ENCODE peak calls at places on chromosomes 1 and 21, in four cellular contexts. One of them, this sample, is unnamed.

GRCh38 chr1:40921522-40921921 is 58.0 kb upstream of the CTPS1 start:
- DNase-seq in dorsolateral prefrontal cortex: no peak
- DNase-seq in activated CD4-positive, alpha-beta T cell treated with anti-CD3 and anti-CD28 coated beads, Interleukin-2, amount 50 U/mL, for 1 hour: no peak
- DNase-seq in thyroid gland: no peak
- DNase-seq in this sample: no peak

GRCh38 chr1:207316622-207317510 is 4.6 kb upstream of the CD55 start:
- DNase-seq in dorsolateral prefrontal cortex: no peak
- DNase-seq in activated CD4-positive, alpha-beta T cell treated with anti-CD3 and anti-CD28 coated beads, Interleukin-2, amount 50 U/mL, for 1 hour: no peak
- DNase-seq in thyroid gland: peak
- DNase-seq in this sample: no peak

GRCh38 chr1:230197644-230198567 is 130.9 kb downstream of the GALNT2 start:
- DNase-seq in dorsolateral prefrontal cortex: no peak
- DNase-seq in activated CD4-positive, alpha-beta T cell treated with anti-CD3 and anti-CD28 coated beads, Interleukin-2, amount 50 U/mL, for 1 hour: no peak
- DNase-seq in thyroid gland: no peak
- DNase-seq in this sample: no peak

GRCh38 chr1:52632732-52633290 is at the start of gene SHISAL2A:
- DNase-seq in dorsolateral prefrontal cortex: no peak
- DNase-seq in activated CD4-positive, alpha-beta T cell treated with anti-CD3 and anti-CD28 coated beads, Interleukin-2, amount 50 U/mL, for 1 hour: peak
- DNase-seq in thyroid gland: peak
- DNase-seq in this sample: peak

GRCh38 chr1:240465531-240465940 is 146.4 kb downstream of the GREM2 start:
- DNase-seq in dorsolateral prefrontal cortex: no peak
- DNase-seq in activated CD4-positive, alpha-beta T cell treated with anti-CD3 and anti-CD28 coated beads, Interleukin-2, amount 50 U/mL, for 1 hour: no peak
- DNase-seq in thyroid gland: no peak
- DNase-seq in this sample: no peak

GRCh38 chr21:34734696-34735095 is 65.9 kb downstream of the CLIC6 start:
- DNase-seq in dorsolateral prefrontal cortex: no peak
- DNase-seq in activated CD4-positive, alpha-beta T cell treated with anti-CD3 and anti-CD28 coated beads, Interleukin-2, amount 50 U/mL, for 1 hour: no peak
- DNase-seq in thyroid gland: no peak
- DNase-seq in this sample: no peak

GRCh38 chr1:229880271-229881170 is 186.5 kb upstream of the GALNT2 start:
- DNase-seq in dorsolateral prefrontal cortex: no peak
- DNase-seq in activated CD4-positive, alpha-beta T cell treated with anti-CD3 and anti-CD28 coated beads, Interleukin-2, amount 50 U/mL, for 1 hour: no peak
- DNase-seq in thyroid gland: no peak
- DNase-seq in this sample: no peak

GRCh38 chr1:226695335-226695900 is 43.7 kb downstream of the ITPKB start:
- DNase-seq in dorsolateral prefrontal cortex: peak
- DNase-seq in activated CD4-positive, alpha-beta T cell treated with anti-CD3 and anti-CD28 coated beads, Interleukin-2, amount 50 U/mL, for 1 hour: no peak
- DNase-seq in thyroid gland: no peak
- DNase-seq in this sample: no peak

GRCh38 chr1:166174108-166174507 is 7.3 kb upstream of the FAM78B start:
- DNase-seq in dorsolateral prefrontal cortex: no peak
- DNase-seq in activated CD4-positive, alpha-beta T cell treated with anti-CD3 and anti-CD28 coated beads, Interleukin-2, amount 50 U/mL, for 1 hour: no peak
- DNase-seq in thyroid gland: no peak
- DNase-seq in this sample: no peak

GRCh38 chr1:103220503-103221095 is 112.3 kb upstream of the COL11A1 start:
- DNase-seq in dorsolateral prefrontal cortex: no peak
- DNase-seq in activated CD4-positive, alpha-beta T cell treated with anti-CD3 and anti-CD28 coated beads, Interleukin-2, amount 50 U/mL, for 1 hour: no peak
- DNase-seq in thyroid gland: no peak
- DNase-seq in this sample: no peak

GRCh38 chr1:244833734-244834595 is 1.5 kb upstream of the COX20 start:
- DNase-seq in dorsolateral prefrontal cortex: peak
- DNase-seq in activated CD4-positive, alpha-beta T cell treated with anti-CD3 and anti-CD28 coated beads, Interleukin-2, amount 50 U/mL, for 1 hour: peak
- DNase-seq in thyroid gland: peak
- DNase-seq in this sample: peak

GRCh38 chr1:28064064-28064463 is 24.3 kb downstream of the EYA3 start:
- DNase-seq in dorsolateral prefrontal cortex: no peak
- DNase-seq in activated CD4-positive, alpha-beta T cell treated with anti-CD3 and anti-CD28 coated beads, Interleukin-2, amount 50 U/mL, for 1 hour: no peak
- DNase-seq in thyroid gland: no peak
- DNase-seq in this sample: no peak

GRCh38 chr21:26840912-26841311 is 4.3 kb downstream of the ADAMTS1 start:
- DNase-seq in dorsolateral prefrontal cortex: peak
- DNase-seq in activated CD4-positive, alpha-beta T cell treated with anti-CD3 and anti-CD28 coated beads, Interleukin-2, amount 50 U/mL, for 1 hour: no peak
- DNase-seq in thyroid gland: peak
- DNase-seq in this sample: no peak

GRCh38 chr1:221327954-221328353 is 413.9 kb downstream of the DUSP10 start:
- DNase-seq in dorsolateral prefrontal cortex: no peak
- DNase-seq in activated CD4-positive, alpha-beta T cell treated with anti-CD3 and anti-CD28 coated beads, Interleukin-2, amount 50 U/mL, for 1 hour: no peak
- DNase-seq in thyroid gland: no peak
- DNase-seq in this sample: no peak

GRCh38 chr1:67188137-67188536 is 21.9 kb downstream of the IL23R start:
- DNase-seq in dorsolateral prefrontal cortex: no peak
- DNase-seq in activated CD4-positive, alpha-beta T cell treated with anti-CD3 and anti-CD28 coated beads, Interleukin-2, amount 50 U/mL, for 1 hour: no peak
- DNase-seq in thyroid gland: no peak
- DNase-seq in this sample: no peak

GRCh38 chr1:26553942-26554682 is 24.6 kb downstream of the RPS6KA1 start:
- DNase-seq in dorsolateral prefrontal cortex: no peak
- DNase-seq in activated CD4-positive, alpha-beta T cell treated with anti-CD3 and anti-CD28 coated beads, Interleukin-2, amount 50 U/mL, for 1 hour: no peak
- DNase-seq in thyroid gland: no peak
- DNase-seq in this sample: no peak

GRCh38 chr1:107785506-107786213 is 179.3 kb downstream of the VAV3 start:
- DNase-seq in dorsolateral prefrontal cortex: no peak
- DNase-seq in activated CD4-positive, alpha-beta T cell treated with anti-CD3 and anti-CD28 coated beads, Interleukin-2, amount 50 U/mL, for 1 hour: no peak
- DNase-seq in thyroid gland: no peak
- DNase-seq in this sample: no peak